ENCODE peak calls at places on chromosomes 4 and X, in six cellular contexts. Q is activated naive CD4-positive, alpha-beta T cell treated with Interleukin-2 at 50 U/mL for 16 hours; G is AML-193; J is breast epithelium; P is fibroblast of lung; R is psoas muscle. Z is an unnamed sample.
A peak's percentile ranks its signal among the peaks of the same experiment; 100 is the strongest.

GRCh38 chr4:6095023-6095817 is 77.0 kb upstream of the C4orf50 start:
- DNase-seq in Q (no peak), G (no peak), J (no peak), R (no peak), P (peak; percentile 6), Z (no peak)

GRCh38 chrX:18944482-18944881 is 39.4 kb downstream of the PHKA2 start:
- DNase-seq in G (no peak), R (no peak), P (no peak), Q (no peak), J (no peak), Z (no peak)

GRCh38 chr4:128471576-128471975 is 184.0 kb upstream of the PGRMC2 start:
- DNase-seq in Q (no peak), J (no peak), G (no peak), R (no peak), P (peak; percentile 12), Z (no peak)

GRCh38 chr4:109560687-109561452 is 824 bp downstream of the MCUB start:
- DNase-seq in J (peak; percentile 20), R (peak; percentile 57), Q (peak; percentile 64), P (peak; percentile 84), G (peak; percentile 23), Z (no peak)

GRCh38 chrX:46628406-46629371 is 55.1 kb downstream of the CHST7 start:
- DNase-seq in J (no peak), P (peak; percentile 42), G (peak; percentile 31), Q (peak; percentile 13), R (peak; percentile 87), Z (no peak)

GRCh38 chr4:184613405-184613804 is 35.8 kb downstream of the CASP3 start:
- DNase-seq in Q (no peak), R (no peak), J (no peak), P (no peak), G (peak; percentile 3), Z (no peak)

GRCh38 chr4:25879991-25880641 is 17.3 kb upstream of the SEL1L3 start:
- DNase-seq in G (no peak), P (peak; percentile 36), Q (no peak), R (no peak), J (no peak), Z (no peak)

GRCh38 chr4:77586953-77587383 is 18.7 kb upstream of the CXCL13 start:
- DNase-seq in P (peak; percentile 30), J (no peak), R (no peak), G (no peak), Q (peak; percentile 69), Z (no peak)

GRCh38 chrX:48864210-48864609 is 28.8 kb upstream of the PCSK1N start:
- DNase-seq in R (no peak), Q (no peak), G (no peak), J (no peak), P (peak; percentile 78), Z (no peak)

GRCh38 chr4:111748157-111748556 is 397.1 kb upstream of the FAM241A start:
- DNase-seq in J (no peak), R (no peak), G (no peak), P (no peak), Q (no peak), Z (no peak)

GRCh38 chr4:16450724-16451123 is 224.5 kb upstream of the TAPT1 start:
- DNase-seq in P (no peak), G (no peak), Q (no peak), R (no peak), J (no peak), Z (no peak)

GRCh38 chr4:53702334-53703266 is 111.3 kb upstream of the LNX1 start:
- DNase-seq in Q (no peak), J (peak; percentile 61), G (peak; percentile 28), P (peak; percentile 86), R (peak; percentile 89), Z (no peak)

GRCh38 chrX:11724122-11725017 is 33.7 kb upstream of the MSL3 start:
- DNase-seq in J (no peak), P (peak; percentile 19), Q (no peak), G (peak; percentile 13), R (no peak), Z (no peak)

GRCh38 chr4:150647008-150647407 is 65.1 kb downstream of the MAB21L2 start:
- DNase-seq in J (no peak), Q (no peak), R (no peak), P (peak; percentile 32), G (no peak), Z (no peak)